ENCODE peak calls at places on chromosome 7, in eight cellular contexts. B, C, U, O, P, Y, X and V are unnamed samples.

GRCh38 chr7:143885951-143886350 is 16.0 kb downstream of the TCAF1 start:
- DNase-seq in B (no peak), C (no peak), U (no peak), O (no peak), P (no peak), Y (no peak), X (no peak), V (no peak)

GRCh38 chr7:91034459-91035368 is 229.5 kb upstream of the FZD1 start:
- DNase-seq in B (peak), C (no peak), U (peak), O (no peak), P (no peak), Y (no peak), X (peak), V (peak)

GRCh38 chr7:26574476-26574875 is 282.8 kb downstream of the SNX10 start:
- DNase-seq in B (no peak), C (no peak), U (no peak), O (no peak), P (no peak), Y (no peak), X (no peak), V (no peak)

GRCh38 chr7:74012842-74013249 is 15.1 kb upstream of the ELN start:
- DNase-seq in B (no peak), C (no peak), U (peak), O (no peak), P (no peak), Y (peak), X (no peak), V (no peak)

GRCh38 chr7:6228363-6228762 is 44.1 kb downstream of the CYTH3 start:
- DNase-seq in B (no peak), C (no peak), U (peak), O (no peak), P (no peak), Y (no peak), X (no peak), V (no peak)

GRCh38 chr7:142405122-142405765 is 147.4 kb upstream of the PRSS58 start:
- DNase-seq in B (peak), C (no peak), U (no peak), O (no peak), P (no peak), Y (no peak), X (no peak), V (no peak)

GRCh38 chr7:76513817-76514799 is 3.8 kb downstream of the UPK3B start:
- DNase-seq in B (no peak), C (no peak), U (no peak), O (no peak), P (no peak), Y (no peak), X (no peak), V (no peak)

GRCh38 chr7:125848157-125848556 is 918.5 kb upstream of the POT1 start:
- DNase-seq in B (no peak), C (no peak), U (no peak), O (no peak), P (no peak), Y (no peak), X (no peak), V (no peak)

GRCh38 chr7:51000956-51001355 is 218.3 kb upstream of the GRB10 start:
- DNase-seq in B (no peak), C (no peak), U (peak), O (no peak), P (no peak), Y (no peak), X (no peak), V (no peak)

GRCh38 chr7:133053321-133053891 is 28.5 kb downstream of the CHCHD3 start:
- DNase-seq in B (peak), C (no peak), U (no peak), O (no peak), P (no peak), Y (no peak), X (no peak), V (peak)

GRCh38 chr7:47375121-47375551 is 206.8 kb downstream of the TNS3 start:
- DNase-seq in B (peak), C (no peak), U (no peak), O (no peak), P (no peak), Y (no peak), X (no peak), V (no peak)

GRCh38 chr7:51366930-51367613 is 50.5 kb upstream of the COBL start:
- DNase-seq in B (peak), C (peak), U (peak), O (no peak), P (no peak), Y (no peak), X (peak), V (no peak)

GRCh38 chr7:125358551-125359167 is 429.0 kb upstream of the POT1 start:
- DNase-seq in B (no peak), C (no peak), U (no peak), O (no peak), P (no peak), Y (no peak), X (no peak), V (no peak)

GRCh38 chr7:104252409-104253134 is 44.8 kb upstream of the ORC5 start:
- DNase-seq in B (no peak), C (no peak), U (peak), O (no peak), P (no peak), Y (no peak), X (no peak), V (no peak)